ENCODE peak calls at places on chromosome 9, in eight cellular contexts. One of them, this sample, is unnamed.

GRCh38 chr9:111613436-111614040 is 14.1 kb upstream of the PTGR1 start:
- DNase-seq in NCI-H82: no peak
- DNase-seq in NCI-H2081: no peak
- DNase-seq in G401: no peak
- DNase-seq in breast epithelium: no peak
- DNase-seq in mucosa of gallbladder: peak; percentile 51
- DNase-seq in activated CD8-positive, alpha-beta T cell treated with anti-CD3 and anti-CD28 coated beads, Interleukin-2, amount 10 ng/mL, durations not matched to agents 7 days and 5 days: no peak
- DNase-seq in anterior cingulate cortex: no peak
- DNase-seq in this sample: no peak

GRCh38 chr9:96318921-96319560 is 17.1 kb upstream of the HSD17B3 start:
- DNase-seq in mucosa of gallbladder: no peak
- DNase-seq in NCI-H82: no peak
- DNase-seq in anterior cingulate cortex: no peak
- DNase-seq in breast epithelium: no peak
- DNase-seq in G401: no peak
- DNase-seq in NCI-H2081: no peak
- DNase-seq in activated CD8-positive, alpha-beta T cell treated with anti-CD3 and anti-CD28 coated beads, Interleukin-2, amount 10 ng/mL, durations not matched to agents 7 days and 5 days: no peak
- DNase-seq in this sample: no peak

GRCh38 chr9:126953089-126953809 is 38.7 kb downstream of the RALGPS1 start:
- DNase-seq in anterior cingulate cortex: no peak
- DNase-seq in breast epithelium: no peak
- DNase-seq in mucosa of gallbladder: no peak
- DNase-seq in G401: no peak
- DNase-seq in NCI-H82: no peak
- DNase-seq in NCI-H2081: no peak
- DNase-seq in activated CD8-positive, alpha-beta T cell treated with anti-CD3 and anti-CD28 coated beads, Interleukin-2, amount 10 ng/mL, durations not matched to agents 7 days and 5 days: no peak
- DNase-seq in this sample: no peak

GRCh38 chr9:70411141-70411929 is 3.1 kb downstream of the KLF9 start:
- DNase-seq in breast epithelium: peak; percentile 65
- DNase-seq in anterior cingulate cortex: no peak
- DNase-seq in G401: peak; percentile 65
- DNase-seq in activated CD8-positive, alpha-beta T cell treated with anti-CD3 and anti-CD28 coated beads, Interleukin-2, amount 10 ng/mL, durations not matched to agents 7 days and 5 days: peak; percentile 58
- DNase-seq in NCI-H2081: peak; percentile 50
- DNase-seq in mucosa of gallbladder: peak; percentile 53
- DNase-seq in NCI-H82: peak; percentile 71
- DNase-seq in this sample: peak; percentile 45

GRCh38 chr9:109369285-109369684 is 48.4 kb upstream of the EPB41L4B start:
- DNase-seq in activated CD8-positive, alpha-beta T cell treated with anti-CD3 and anti-CD28 coated beads, Interleukin-2, amount 10 ng/mL, durations not matched to agents 7 days and 5 days: no peak
- DNase-seq in NCI-H82: no peak
- DNase-seq in breast epithelium: no peak
- DNase-seq in NCI-H2081: no peak
- DNase-seq in G401: no peak
- DNase-seq in anterior cingulate cortex: no peak
- DNase-seq in mucosa of gallbladder: no peak
- DNase-seq in this sample: no peak

GRCh38 chr9:75235632-75236031 is 147.3 kb downstream of the OSTF1 start:
- DNase-seq in NCI-H2081: peak; percentile 29
- DNase-seq in anterior cingulate cortex: no peak
- DNase-seq in NCI-H82: no peak
- DNase-seq in mucosa of gallbladder: no peak
- DNase-seq in activated CD8-positive, alpha-beta T cell treated with anti-CD3 and anti-CD28 coated beads, Interleukin-2, amount 10 ng/mL, durations not matched to agents 7 days and 5 days: no peak
- DNase-seq in breast epithelium: no peak
- DNase-seq in G401: no peak
- DNase-seq in this sample: no peak

GRCh38 chr9:92952861-92953620 is 5.7 kb downstream of the FGD3 start:
- DNase-seq in breast epithelium: no peak
- DNase-seq in anterior cingulate cortex: no peak
- DNase-seq in activated CD8-positive, alpha-beta T cell treated with anti-CD3 and anti-CD28 coated beads, Interleukin-2, amount 10 ng/mL, durations not matched to agents 7 days and 5 days: no peak
- DNase-seq in NCI-H2081: peak; percentile 88
- DNase-seq in NCI-H82: no peak
- DNase-seq in mucosa of gallbladder: no peak
- DNase-seq in G401: no peak
- DNase-seq in this sample: no peak

GRCh38 chr9:105232207-105232606 is 12.2 kb upstream of the SLC44A1 start:
- DNase-seq in anterior cingulate cortex: no peak
- DNase-seq in activated CD8-positive, alpha-beta T cell treated with anti-CD3 and anti-CD28 coated beads, Interleukin-2, amount 10 ng/mL, durations not matched to agents 7 days and 5 days: no peak
- DNase-seq in mucosa of gallbladder: no peak
- DNase-seq in G401: no peak
- DNase-seq in NCI-H2081: no peak
- DNase-seq in breast epithelium: no peak
- DNase-seq in NCI-H82: no peak
- DNase-seq in this sample: no peak